ENCODE peak calls at places on chromosomes 2 and 18, in four cellular contexts. E, J, R and T are unnamed samples.
A peak's percentile ranks its signal among the peaks of the same experiment; 100 is the strongest.

GRCh38 chr2:61368687-61369665 is 101.9 kb downstream of the USP34 start:
- DNase-seq in J (no peak), R (no peak), E (peak; percentile 46), T (no peak)

GRCh38 chr2:69717902-69718301 is 24.0 kb upstream of the ANXA4 start:
- DNase-seq in J (no peak), E (no peak), R (no peak), T (peak; percentile 74)

GRCh38 chr2:207219716-207220414 is 54.1 kb upstream of the KLF7 start:
- DNase-seq in R (no peak), J (no peak), E (no peak), T (no peak)

GRCh38 chr2:98346259-98347236 is at the start of gene CNGA3:
- DNase-seq in R (no peak), E (peak; percentile 12), J (no peak), T (no peak)

GRCh38 chr18:3171631-3172030 is 48.1 kb downstream of the MYOM1 start:
- DNase-seq in J (no peak), E (no peak), R (no peak), T (no peak)

GRCh38 chr2:32805104-32806095 is 141.4 kb upstream of the LTBP1 start:
- DNase-seq in R (peak; percentile 88), J (peak; percentile 8), E (peak; percentile 12), T (no peak)

GRCh38 chr2:232973336-232973735 is 39.7 kb downstream of the NGEF start:
- DNase-seq in E (no peak), J (no peak), R (no peak), T (no peak)

GRCh38 chr2:157727693-157728092 is 99.0 kb upstream of the ACVR1C start:
- DNase-seq in R (no peak), J (no peak), E (no peak), T (no peak)

GRCh38 chr2:53058526-53058925 is 709.1 kb upstream of the CHAC2 start:
- DNase-seq in R (no peak), E (no peak), J (no peak), T (peak; percentile 28)

GRCh38 chr2:11833601-11834000 is 87.2 kb downstream of the LPIN1 start:
- DNase-seq in E (no peak), J (no peak), R (no peak), T (no peak)

GRCh38 chr2:73368781-73369180 is 16.9 kb upstream of the ALMS1 start:
- DNase-seq in J (no peak), E (peak; percentile 62), R (no peak), T (no peak)

GRCh38 chr2:119225926-119226325 is 2.3 kb downstream of the STEAP3 start:
- DNase-seq in J (no peak), R (no peak), E (no peak), T (no peak)

GRCh38 chr2:20210462-20210861 is 14.5 kb downstream of the SDC1 start:
- DNase-seq in R (no peak), J (no peak), E (no peak), T (no peak)

DNA sequence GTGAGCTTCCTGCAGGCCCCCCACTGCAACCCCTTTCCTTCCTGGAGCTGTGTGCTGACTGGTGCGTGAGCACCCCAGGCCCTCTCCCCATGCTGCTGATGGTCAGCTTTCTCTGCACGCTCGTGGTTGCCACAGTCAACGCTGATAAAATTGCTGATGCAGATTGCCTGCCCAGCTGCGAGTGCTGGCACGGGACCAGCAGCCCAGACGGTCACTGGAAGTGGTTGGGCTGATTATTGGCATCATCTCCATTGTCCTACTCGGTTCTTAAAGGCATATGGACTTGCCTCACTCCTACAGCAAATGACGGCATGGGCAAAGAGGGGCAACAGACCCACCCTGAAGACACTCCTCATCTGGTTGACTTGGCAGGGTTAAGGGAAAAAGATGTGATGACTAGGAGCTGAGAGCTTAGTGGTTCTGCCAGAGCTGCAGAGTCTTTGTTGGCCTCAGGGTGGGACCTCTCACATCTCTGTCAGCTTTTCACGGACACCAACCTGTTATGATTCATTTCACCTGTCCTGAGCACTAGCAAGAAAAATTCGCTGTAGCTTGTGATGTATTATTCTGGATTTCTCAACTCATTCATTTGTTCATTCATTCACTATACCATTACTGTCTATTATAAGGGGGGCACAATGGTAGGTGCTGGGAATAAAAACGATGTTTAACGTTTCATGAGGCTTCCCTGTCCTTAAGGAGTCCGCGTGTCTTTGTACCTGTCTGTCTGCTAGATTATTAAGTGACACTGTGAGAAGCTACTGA is 38.4 kb downstream of the PAX8 start:
- DNase-seq in R (no peak), J (peak; percentile 55), E (no peak), T (no peak)
- H3K9ac ChIP-seq in R (peak overlapping the region; percentile 14), J (peak overlapping the region; percentile 58), E (peak overlapping the region; percentile 79), T (no peak overlapping the region)

DNA sequence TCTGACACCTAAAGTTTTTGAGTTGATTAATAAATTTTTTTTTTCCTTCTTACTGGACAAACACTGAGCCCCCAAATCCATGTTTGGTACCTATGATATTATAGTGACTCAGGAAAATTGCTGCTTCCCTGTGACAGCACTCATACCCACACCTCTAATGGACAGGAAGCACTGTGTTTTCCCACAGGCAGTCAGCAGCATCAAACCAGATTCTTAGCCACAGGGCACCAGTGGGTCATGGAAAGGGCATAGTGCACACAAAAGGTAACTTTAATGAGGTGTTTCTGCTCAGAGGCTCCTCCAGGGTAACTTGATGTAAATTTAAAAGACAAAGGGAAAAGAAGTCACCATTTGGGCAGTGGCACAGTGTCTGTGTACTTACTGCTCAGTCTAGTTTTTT is 34.1 kb downstream of the SERPINB11 start:
- DNase-seq in J (peak; percentile 23), R (no peak), E (no peak), T (no peak)
- TF ChIP-seq ZNF274 in J (no peak), R (no peak), E (no peak), T (no peak)

GRCh38 chr2:212929116-212929515 is 222.3 kb downstream of the IKZF2 start:
- DNase-seq in J (no peak), R (no peak), E (no peak), T (no peak)

GRCh38 chr2:212926948-212927347 is 224.5 kb downstream of the IKZF2 start:
- DNase-seq in J (no peak), R (no peak), E (no peak), T (no peak)

GRCh38 chr2:212929971-212930370 is 221.4 kb downstream of the IKZF2 start:
- DNase-seq in J (no peak), E (no peak), R (no peak), T (no peak)

GRCh38 chr2:212930556-212930955 is 220.9 kb downstream of the IKZF2 start:
- DNase-seq in J (no peak), E (no peak), R (no peak), T (no peak)

DNA sequence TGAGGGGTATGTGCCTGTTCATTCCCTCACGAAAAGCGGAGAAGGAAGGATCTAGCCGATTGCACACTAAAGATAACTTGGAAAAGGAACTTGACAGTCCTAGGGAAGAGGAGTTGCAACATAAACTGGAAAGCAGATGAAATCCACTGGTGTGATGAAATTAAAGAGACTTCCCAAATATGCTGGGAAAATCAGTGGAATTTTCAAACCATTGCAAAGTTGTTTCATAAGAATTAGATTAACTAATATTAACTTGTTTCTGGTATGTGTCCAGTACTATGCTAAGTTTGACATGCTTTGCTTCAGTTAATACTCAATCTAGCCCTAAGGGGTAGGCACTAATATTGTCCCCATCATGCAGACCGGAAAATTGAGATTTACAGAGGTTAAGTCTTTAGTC is 222.7 kb downstream of the IKZF2 start:
- DNase-seq in R (no peak), J (no peak), E (no peak), T (no peak)
- H3K9ac ChIP-seq in R (no peak overlapping the region), J (no peak overlapping the region), E (no peak overlapping the region), T (no peak overlapping the region)

DNA sequence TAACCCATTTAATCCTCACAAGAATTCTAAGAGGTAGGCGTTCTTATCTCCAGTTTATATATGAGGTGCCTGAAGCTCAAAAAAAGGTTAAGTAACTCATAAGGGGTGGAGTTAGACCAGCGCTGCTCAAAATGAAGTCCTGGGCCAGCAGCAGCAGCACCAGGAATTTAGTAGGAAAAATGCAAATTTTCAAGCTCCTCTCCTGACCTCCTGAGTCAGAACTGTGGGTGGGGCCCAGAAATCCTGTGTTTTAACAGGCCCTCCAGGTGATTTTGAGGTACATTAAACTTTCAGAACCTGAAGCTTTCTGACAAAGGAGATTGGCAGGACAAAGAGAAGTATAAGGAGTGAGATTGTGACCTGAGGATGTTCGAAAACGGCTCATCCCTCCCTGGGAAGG is 66.0 kb upstream of the CCDC85A start:
- DNase-seq in E (peak; percentile 16), J (no peak), R (no peak), T (no peak)
- TF ChIP-seq ZNF274 in E (no peak), J (no peak), R (no peak), T (no peak)

GRCh38 chr2:126657636-126658315 is 1.8 kb downstream of the GYPC start:
- DNase-seq in R (no peak), J (peak; percentile 63), E (peak; percentile 92), T (no peak)
- H3K9ac ChIP-seq in R (no peak overlapping the region), J (no peak overlapping the region), E (peak overlapping the region; percentile 99), T (peak overlapping the region; percentile 92)

DNA sequence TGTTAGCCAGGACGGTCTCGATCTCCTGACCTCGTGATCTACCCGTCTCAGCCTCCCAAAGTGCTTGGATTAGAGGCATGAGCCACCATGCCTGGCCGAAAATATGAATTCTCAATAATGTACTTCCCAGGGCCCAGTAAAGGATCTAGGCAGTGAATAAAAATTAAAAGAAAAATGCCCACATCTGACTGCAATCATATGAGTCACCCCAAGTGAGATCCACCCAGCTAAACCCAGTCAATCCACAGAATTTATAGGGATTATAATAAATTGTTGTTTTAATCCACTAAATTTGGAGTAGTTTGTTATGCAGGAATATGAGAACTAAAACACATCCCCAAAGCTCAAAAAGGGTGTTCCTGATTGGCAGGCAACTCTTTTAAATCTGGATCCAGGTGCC is 93.5 kb upstream of the STK39 start:
- DNase-seq in R (no peak), J (no peak), E (no peak), T (no peak)
- TF ChIP-seq ZNF274 in R (no peak), J (no peak), E (no peak), T (no peak)

DNA sequence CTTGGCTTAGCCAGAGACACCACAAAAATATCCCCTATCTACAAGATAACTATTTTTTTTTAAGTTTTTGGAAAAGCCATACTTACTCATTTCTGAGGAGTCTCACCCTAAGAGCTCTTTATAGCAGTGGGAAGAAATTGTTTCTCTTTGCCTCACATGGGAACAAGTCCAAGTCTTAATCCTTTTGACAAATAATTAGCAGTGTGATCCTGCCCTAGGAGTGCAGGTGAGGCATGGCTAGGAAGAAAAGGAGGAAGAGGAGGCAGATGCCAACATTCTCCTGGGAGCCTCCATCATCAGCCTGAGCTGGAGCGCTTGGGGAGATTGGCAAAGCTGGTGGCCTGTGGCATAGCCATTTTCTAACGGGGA is 115.6 kb downstream of the STPG4 start:
- DNase-seq in R (no peak), E (no peak), J (no peak), T (no peak)
- H3K9ac ChIP-seq in R (peak overlapping the region; percentile 64), E (no peak overlapping the region), J (no peak overlapping the region), T (no peak overlapping the region)

GRCh38 chr2:17573085-17573805 is 32.7 kb downstream of the VSNL1 start:
- DNase-seq in R (peak; percentile 52), J (no peak), E (no peak), T (no peak)
- TF ChIP-seq ZNF274 in R (no peak), J (no peak), E (no peak), T (no peak)

GRCh38 chr18:9838144-9838877 is 47.5 kb upstream of the TXNDC2 start:
- DNase-seq in E (no peak), J (peak; percentile 56), R (no peak), T (peak; percentile 85)

GRCh38 chr18:9835796-9836195 is 50.0 kb upstream of the TXNDC2 start:
- DNase-seq in J (no peak), E (no peak), R (no peak), T (no peak)

GRCh38 chr18:9832871-9833270 is 52.9 kb upstream of the TXNDC2 start:
- DNase-seq in E (no peak), J (no peak), R (no peak), T (no peak)

GRCh38 chr18:9834551-9834950 is 51.2 kb upstream of the TXNDC2 start:
- DNase-seq in E (no peak), R (no peak), J (no peak), T (no peak)

GRCh38 chr18:9835112-9835755 is 50.5 kb upstream of the TXNDC2 start:
- DNase-seq in E (no peak), R (no peak), J (no peak), T (peak; percentile 67)
- H3K9ac ChIP-seq in E (no peak overlapping the region), R (no peak overlapping the region), J (no peak overlapping the region), T (no peak overlapping the region)